ENCODE peak calls at places on chromosomes 5 and 9, in four cellular contexts. M, F, P and D are unnamed samples.

GRCh38 chr9:111463036-111463435 is 21.1 kb downstream of the ECPAS start:
- DNase-seq in P (no peak), M (no peak), F (no peak), D (no peak)

GRCh38 chr5:114449836-114450515 is 88.1 kb downstream of the KCNN2 start:
- DNase-seq in F (peak), P (peak), M (peak), D (no peak)

GRCh38 chr5:15421798-15422456 is 78.1 kb upstream of the FBXL7 start:
- DNase-seq in P (no peak), F (no peak), M (no peak), D (no peak)

GRCh38 chr9:87714819-87715218 is 11.1 kb upstream of the CTSL start:
- DNase-seq in F (peak), M (no peak), P (no peak), D (no peak)

GRCh38 chr9:121652037-121652837 is 803 bp downstream of the DAB2IP start:
- DNase-seq in P (no peak), F (no peak), M (no peak), D (no peak)

GRCh38 chr5:154755361-154756202 is at the start of gene LARP1:
- DNase-seq in F (no peak), M (no peak), P (peak), D (no peak)

GRCh38 chr9:18857769-18858168 is 175.2 kb downstream of the SAXO1 start:
- DNase-seq in M (no peak), F (peak), P (no peak), D (no peak)

GRCh38 chr9:114027901-114028465 is 50.1 kb downstream of the AMBP start:
- DNase-seq in F (no peak), P (no peak), M (no peak), D (no peak)

GRCh38 chr5:82473262-82473661 is 195.1 kb upstream of the RPS23 start:
- DNase-seq in M (no peak), F (no peak), P (no peak), D (no peak)

GRCh38 chr9:17625644-17626388 is 47.0 kb downstream of the SH3GL2 start:
- DNase-seq in M (no peak), F (no peak), P (no peak), D (peak)

GRCh38 chr9:72951043-72951442 is 1.8 kb downstream of the ALDH1A1 start:
- DNase-seq in F (no peak), P (no peak), M (no peak), D (no peak)

GRCh38 chr9:72949918-72950325 is 2.9 kb downstream of the ALDH1A1 start:
- DNase-seq in F (no peak), M (no peak), P (no peak), D (no peak)

GRCh38 chr9:72947987-72948465 is 4.8 kb downstream of the ALDH1A1 start:
- DNase-seq in F (no peak), P (no peak), M (no peak), D (peak)

GRCh38 chr9:72946821-72947220 is 6.0 kb downstream of the ALDH1A1 start:
- DNase-seq in P (no peak), F (no peak), M (no peak), D (no peak)

DNA sequence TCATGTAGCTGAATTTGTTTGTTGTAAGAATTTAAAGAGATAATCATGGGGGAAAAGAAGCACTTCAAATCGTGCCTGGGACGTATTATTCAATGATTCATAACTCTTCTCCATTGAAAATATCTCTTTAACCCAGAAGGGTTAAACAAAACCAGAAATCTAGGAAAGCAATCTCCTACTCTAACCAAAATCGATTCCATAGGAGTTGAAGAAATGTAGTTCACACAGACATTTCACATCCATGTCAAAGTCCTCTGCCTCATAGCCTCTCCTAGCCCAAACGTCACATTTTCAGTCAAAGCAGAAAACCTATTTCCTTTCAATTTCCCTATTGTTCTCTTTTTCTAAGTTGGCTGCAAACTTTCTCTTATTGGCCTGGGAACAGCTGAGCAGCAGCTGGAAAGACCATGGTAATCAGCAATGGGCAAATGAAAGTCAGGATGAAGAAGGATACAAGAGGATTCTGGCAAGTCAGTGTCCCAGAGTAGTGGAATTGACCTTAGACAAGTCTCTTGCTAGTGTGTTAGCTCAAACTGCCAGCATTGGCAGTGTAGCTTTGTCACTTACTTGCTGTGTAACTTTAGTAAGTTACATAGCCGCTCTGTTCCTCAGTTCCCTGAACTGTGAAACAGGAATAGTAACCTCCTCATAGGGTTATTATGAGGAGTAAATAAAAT is 3.8 kb downstream of the ALDH1A1 start:
- DNase-seq in F (no peak), M (no peak), P (no peak), D (no peak)
- TF ChIP-seq CTCF in F (no peak), M (no peak), P (no peak), D (no peak)

GRCh38 chr5:8843766-8844165 is 702.1 kb downstream of the SEMA5A start:
- DNase-seq in F (no peak), M (no peak), P (no peak), D (no peak)

GRCh38 chr5:8845316-8845715 is 700.6 kb downstream of the SEMA5A start:
- DNase-seq in P (no peak), M (no peak), F (no peak), D (no peak)

GRCh38 chr5:8844847-8845246 is 701.0 kb downstream of the SEMA5A start:
- DNase-seq in M (no peak), F (no peak), P (no peak), D (no peak)

GRCh38 chr5:8844206-8844605 is 701.7 kb downstream of the SEMA5A start:
- DNase-seq in P (no peak), F (no peak), M (no peak), D (no peak)

DNA sequence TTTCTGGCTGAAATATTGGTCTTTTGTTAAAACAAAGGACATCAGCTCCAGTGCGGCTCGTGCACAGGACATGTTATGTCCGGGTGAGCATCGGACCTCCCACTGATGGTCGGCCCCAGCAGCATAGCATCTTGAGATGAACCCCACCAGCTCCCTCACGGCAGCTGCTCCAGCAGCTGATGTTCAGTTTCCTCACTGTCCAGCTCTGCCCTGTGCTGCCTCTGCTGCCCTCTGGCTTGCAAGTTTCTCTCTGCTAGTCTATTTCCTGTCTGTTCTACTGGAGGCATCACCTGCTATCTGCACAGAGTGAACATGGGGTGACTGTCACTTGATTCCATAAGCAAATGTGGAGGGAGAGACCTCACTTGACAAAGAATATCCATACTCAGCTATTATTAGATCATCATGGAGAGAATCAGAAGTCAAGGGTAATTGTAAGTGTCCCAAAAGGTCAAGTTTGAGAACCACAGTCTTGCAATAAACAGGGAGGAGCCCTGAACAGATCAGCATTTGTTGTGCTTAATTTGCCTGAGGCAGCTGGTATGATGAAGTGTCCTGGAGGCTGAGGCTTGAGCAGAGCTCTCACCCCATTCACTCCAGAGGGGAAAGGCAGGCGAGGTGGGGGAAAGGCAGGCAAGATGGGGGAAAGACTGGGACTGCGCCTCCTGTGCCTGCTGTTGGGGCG is 702.8 kb downstream of the SEMA5A start:
- DNase-seq in F (no peak), M (no peak), P (no peak), D (no peak)
- TF ChIP-seq CTCF in F (peak), M (no peak), P (peak), D (peak)

DNA sequence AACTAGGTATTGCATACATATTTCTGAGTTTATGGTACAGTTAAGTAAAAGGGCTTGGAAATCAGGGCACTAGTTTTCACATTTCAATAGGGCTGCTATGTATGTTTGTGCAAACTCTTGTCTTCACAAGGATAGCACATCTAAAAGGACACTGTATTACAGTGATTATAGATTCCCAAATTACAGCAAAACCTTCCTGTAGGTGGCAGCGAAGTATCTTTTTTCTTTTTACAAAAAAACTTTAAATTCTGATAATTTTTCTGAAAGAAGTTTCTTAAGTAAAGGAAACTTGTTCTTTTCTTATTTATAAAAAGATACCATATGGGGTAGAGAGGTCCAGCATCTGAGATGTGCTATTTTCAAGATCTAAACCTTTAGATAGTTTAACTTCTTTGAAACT is 337.8 kb downstream of the PTPRD start:
- DNase-seq in P (no peak), M (no peak), F (no peak), D (no peak)
- TF ChIP-seq CTCF in P (peak), M (no peak), F (peak), D (peak)

GRCh38 chr5:116032094-116032517 is at the start of gene ARL14EPL:
- DNase-seq in M (peak), P (no peak), F (peak), D (peak)
- TF ChIP-seq CTCF in M (no peak), P (peak), F (peak), D (no peak)

DNA sequence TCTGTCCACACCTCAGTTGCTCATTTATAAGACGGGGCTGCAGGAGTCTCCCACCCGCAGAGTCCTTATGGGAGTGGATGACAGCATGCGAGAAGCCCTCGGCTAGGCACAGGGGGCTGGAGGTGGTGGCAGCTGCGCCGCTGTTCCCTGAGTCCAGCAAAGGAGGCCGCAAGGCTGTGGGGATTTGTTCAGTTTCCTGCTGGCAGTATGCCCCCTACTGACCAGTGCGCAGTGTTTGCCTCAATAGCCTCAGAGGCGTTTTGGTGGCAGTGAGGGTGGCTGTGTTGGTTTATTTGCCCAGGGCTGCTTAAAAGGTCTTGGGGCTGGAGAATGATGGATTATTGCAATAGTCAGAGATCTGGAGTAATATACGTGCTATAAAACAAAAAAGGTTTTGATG is 176.3 kb upstream of the OTULINL start:
- DNase-seq in F (no peak), M (no peak), P (no peak), D (no peak)
- TF ChIP-seq CTCF in F (peak), M (no peak), P (peak), D (peak)

GRCh38 chr9:101620452-101620851 is 25.7 kb upstream of the PPP3R2 start:
- DNase-seq in M (no peak), F (no peak), P (no peak), D (no peak)
- TF ChIP-seq CTCF in M (no peak), F (no peak), P (no peak), D (no peak)